ENCODE peak calls at places on chromosomes 6 and 20, in ten cellular contexts. J is sigmoid colon, H is vagina, Q is SK-N-SH, O is GM12878, T is spleen, A is H1, V is Panc1, U is suprapubic skin, W is transverse colon. X is an unnamed sample. For H3K9me3, the result is how much of the 10 kb centered on the place peaks cover.

GRCh38 chr6:45724511-45724910 is 291.1 kb downstream of the CLIC5 start:
- DNase-seq in J (no peak), H (no peak), Q (no peak), O (no peak), T (no peak), A (no peak), V (no peak), U (no peak), W (no peak), X (no peak)

GRCh38 chr6:25876203-25876602 is 2.2 kb upstream of the SLC17A3 start:
- DNase-seq in J (no peak), H (no peak), Q (no peak), O (no peak), T (no peak), A (no peak), V (no peak), U (no peak), W (no peak), X (no peak)

GRCh38 chr20:11403711-11404110 is 514.0 kb upstream of the BTBD3 start:
- DNase-seq in J (no peak), H (no peak), Q (no peak), O (no peak), T (no peak), A (no peak), V (no peak), U (no peak), W (no peak), X (no peak)

GRCh38 chr6:93779086-93779858 is 359.9 kb upstream of the EPHA7 start:
- DNase-seq in J (no peak), H (no peak), Q (no peak), O (no peak), T (no peak), A (no peak), V (no peak), U (no peak), W (no peak), X (no peak)

GRCh38 chr6:12355354-12355753 is 65.2 kb downstream of the EDN1 start:
- DNase-seq in J (no peak), H (no peak), Q (no peak), O (no peak), T (no peak), A (no peak), V (no peak), U (no peak), W (no peak), X (no peak)

GRCh38 chr6:168090706-168091105 is 11.7 kb upstream of the FRMD1 start:
- DNase-seq in J (no peak), H (no peak), Q (no peak), O (no peak), T (peak), A (no peak), V (no peak), U (no peak), W (no peak), X (no peak)

GRCh38 chr6:8392569-8392968 is 42.8 kb downstream of the SLC35B3 start:
- DNase-seq in J (no peak), H (no peak), Q (no peak), O (no peak), T (no peak), A (no peak), V (no peak), U (no peak), W (peak), X (no peak)

GRCh38 chr20:11982958-11983470 is 65.3 kb downstream of the BTBD3 start:
- DNase-seq in J (no peak), H (no peak), Q (no peak), O (no peak), T (no peak), A (no peak), V (no peak), U (no peak), W (no peak), X (no peak)

GRCh38 chr20:45308078-45308778 is at the start of gene MATN4:
- DNase-seq in J (no peak), H (no peak), Q (no peak), O (no peak), T (no peak), A (no peak), V (no peak), U (no peak), W (peak), X (no peak)

DNA sequence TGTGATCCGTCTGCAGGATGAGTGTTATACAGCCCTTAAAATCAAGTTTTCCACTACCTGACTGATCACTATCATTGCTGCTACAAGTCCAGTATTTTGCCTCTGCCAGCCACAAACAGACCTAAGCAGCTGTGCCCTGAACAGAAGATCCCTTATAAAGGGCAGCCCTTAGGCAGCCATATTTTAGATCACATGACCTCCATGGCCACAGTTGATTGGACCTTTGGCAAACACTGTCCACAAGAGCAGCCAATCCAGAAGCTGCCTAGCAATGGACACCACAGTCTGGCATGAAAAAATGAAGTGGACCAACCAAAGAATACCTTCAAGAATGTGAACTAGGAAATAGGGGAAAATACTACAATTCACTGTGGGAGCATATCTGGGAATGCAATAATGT is 50.8 kb downstream of the MC3R start:
- DNase-seq in J (no peak), H (no peak), Q (peak), O (no peak), T (no peak), A (no peak), V (no peak), U (no peak), W (no peak), X (no peak)
- H3K9me3 ChIP-seq in J (under half), H (under half), Q (under half), O (under half), T (under half), A (half or more), V (under half), U (under half), W (under half), X (under half)

GRCh38 chr20:37519508-37520416 is 1.3 kb upstream of the NNAT start:
- DNase-seq in J (peak), H (no peak), Q (peak), O (no peak), T (no peak), A (no peak), V (no peak), U (no peak), W (peak), X (no peak)

GRCh38 chr20:37516697-37517370 is 4.2 kb upstream of the NNAT start:
- DNase-seq in J (no peak), H (no peak), Q (no peak), O (no peak), T (no peak), A (no peak), V (no peak), U (no peak), W (peak), X (no peak)

GRCh38 chr20:37517371-37517748 is 3.7 kb upstream of the NNAT start:
- DNase-seq in J (no peak), H (no peak), Q (no peak), O (no peak), T (no peak), A (no peak), V (no peak), U (no peak), W (peak), X (no peak)

GRCh38 chr20:37518606-37519507 is 2.2 kb upstream of the NNAT start:
- DNase-seq in J (peak), H (no peak), Q (no peak), O (no peak), T (no peak), A (no peak), V (no peak), U (no peak), W (peak), X (no peak)

DNA sequence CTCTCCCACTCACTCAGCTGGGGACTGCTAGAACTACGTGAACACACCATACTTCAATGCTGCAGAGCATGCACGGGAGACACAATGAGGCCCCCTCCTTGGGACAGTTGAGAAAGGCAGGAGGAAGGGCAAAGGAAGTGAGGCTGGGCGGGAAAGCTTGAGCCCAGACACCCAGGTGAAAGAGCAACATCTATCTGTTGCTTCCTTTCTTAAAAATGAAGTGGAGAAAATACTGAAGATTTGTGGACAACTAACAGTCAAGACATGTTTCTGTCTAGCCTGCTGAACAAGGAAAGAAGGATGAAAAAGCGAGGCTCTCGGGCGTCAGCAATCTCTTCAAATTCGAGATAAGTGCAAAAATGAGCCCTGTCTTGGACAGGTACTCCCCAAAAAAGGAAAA is 3.0 kb upstream of the NNAT start:
- DNase-seq in J (no peak), H (no peak), Q (no peak), O (no peak), T (no peak), A (no peak), V (no peak), U (no peak), W (peak), X (no peak)
- H3K27ac ChIP-seq in J (peak), H (peak), Q (no peak), O (no peak), T (no peak), A (no peak), V (no peak), U (no peak), W (peak), X (peak)

GRCh38 chr20:57564180-57564802 is 3.4 kb downstream of the PCK1 start:
- DNase-seq in J (no peak), H (no peak), Q (no peak), O (no peak), T (peak), A (no peak), V (no peak), U (no peak), W (peak), X (no peak)
- TF ChIP-seq POLR2AphosphoS5 in J (no peak), H (no peak), Q (no peak), O (no peak), T (no peak), A (no peak), V (no peak), U (no peak), W (peak), X (no peak)

DNA sequence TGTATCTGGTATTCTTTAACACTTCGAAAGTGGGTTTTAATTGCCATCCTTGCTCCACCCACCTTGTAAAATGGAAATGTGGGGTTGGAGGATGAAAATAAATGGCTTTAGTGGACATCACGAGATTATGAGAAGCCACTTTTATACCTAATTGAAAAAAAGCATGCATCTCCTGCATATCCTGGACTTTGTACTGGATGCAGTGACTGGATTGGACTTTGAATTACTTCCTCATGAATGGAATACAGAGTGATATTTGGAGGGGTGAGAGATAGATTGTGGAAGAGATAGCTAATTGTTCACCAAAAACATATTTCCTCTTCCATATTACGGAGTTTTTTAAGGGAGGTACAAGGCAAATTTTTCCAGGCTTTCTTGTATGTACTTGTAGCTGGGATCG is 813.0 kb downstream of the TENT5A start:
- DNase-seq in J (no peak), H (no peak), Q (no peak), O (no peak), T (no peak), A (no peak), V (no peak), U (no peak), W (no peak), X (no peak)
- H3K9me3 ChIP-seq in J (under half), H (under half), Q (under half), O (under half), T (under half), A (under half), V (under half), U (under half), W (under half), X (under half)

DNA sequence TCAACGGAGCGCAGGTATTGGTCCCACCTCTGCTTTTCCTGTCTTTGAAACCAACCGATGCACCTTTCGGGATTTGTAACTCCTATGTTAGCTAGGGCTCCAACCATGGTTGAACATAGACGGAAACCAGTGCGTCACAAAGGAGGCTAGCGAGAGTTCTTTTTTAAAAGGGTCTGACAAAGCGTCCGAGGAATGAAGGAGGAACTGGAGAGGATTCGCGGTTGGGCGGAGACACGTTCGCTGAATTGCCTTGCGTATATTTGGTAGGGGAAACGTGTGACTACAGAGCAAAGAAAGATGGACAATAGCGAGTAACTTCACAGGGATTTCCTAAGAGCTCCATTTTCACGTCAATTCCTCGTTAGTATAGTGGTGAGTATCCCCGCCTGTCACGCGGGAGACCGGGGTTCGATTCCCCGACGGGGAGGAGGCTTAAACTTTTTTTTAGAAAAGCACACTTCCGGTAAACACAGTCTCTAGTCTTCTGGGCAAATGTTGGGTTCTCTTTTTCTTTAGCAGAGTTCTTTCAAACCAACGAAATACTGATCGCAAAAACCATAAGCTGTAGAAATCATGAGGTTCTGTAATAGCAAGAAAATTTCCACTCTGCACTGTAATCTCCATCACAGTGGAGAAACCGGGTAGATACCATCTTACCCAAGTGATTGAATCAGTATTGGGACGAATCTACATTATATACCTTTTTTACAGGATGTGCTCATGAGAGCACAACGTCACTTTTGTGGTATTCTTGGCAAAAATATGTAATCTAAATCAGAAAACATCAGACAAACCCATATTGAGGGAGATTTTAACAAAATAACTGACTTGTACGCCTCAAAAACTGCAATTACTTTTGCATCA is 6.6 kb upstream of the ZNF184 start:
- DNase-seq in J (peak), H (peak), Q (peak), O (peak), T (peak), A (no peak), V (peak), U (peak), W (peak), X (peak)
- H3K27ac ChIP-seq in J (peak), H (peak), Q (peak), O (peak), T (peak), A (no peak), V (peak), U (peak), W (peak), X (peak)

GRCh38 chr6:138520463-138520862 is 21.2 kb upstream of the NHSL1 start:
- DNase-seq in J (no peak), H (no peak), Q (peak), O (no peak), T (no peak), A (no peak), V (no peak), U (no peak), W (no peak), X (no peak)

GRCh38 chr6:138522611-138523010 is 23.3 kb upstream of the NHSL1 start:
- DNase-seq in J (no peak), H (no peak), Q (no peak), O (no peak), T (no peak), A (no peak), V (no peak), U (no peak), W (no peak), X (no peak)

GRCh38 chr6:138524526-138524925 is 25.2 kb upstream of the NHSL1 start:
- DNase-seq in J (no peak), H (no peak), Q (no peak), O (no peak), T (no peak), A (no peak), V (no peak), U (no peak), W (no peak), X (no peak)

GRCh38 chr6:138523347-138524210 is 24.3 kb upstream of the NHSL1 start:
- DNase-seq in J (no peak), H (no peak), Q (no peak), O (no peak), T (no peak), A (no peak), V (no peak), U (no peak), W (no peak), X (no peak)

DNA sequence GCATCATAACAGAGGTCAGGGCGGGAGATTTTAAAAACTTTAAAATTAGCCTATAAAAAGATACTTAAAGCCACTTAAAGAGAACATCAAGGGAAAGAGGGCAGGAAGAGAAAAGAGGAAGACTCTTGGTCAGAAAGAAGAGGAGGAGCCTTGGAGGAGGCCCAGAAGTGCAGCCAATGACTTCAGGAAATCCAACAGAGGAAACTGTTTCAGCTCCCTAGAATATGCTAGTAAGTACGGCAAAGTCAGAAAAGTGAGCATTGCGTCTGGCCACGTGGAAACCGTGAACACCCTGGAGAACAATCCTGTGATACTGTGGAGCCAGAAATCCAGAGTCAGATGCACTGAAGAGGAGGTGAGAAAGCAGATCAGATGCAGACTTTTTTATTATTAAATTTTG is 22.5 kb upstream of the NHSL1 start:
- DNase-seq in J (no peak), H (no peak), Q (no peak), O (no peak), T (no peak), A (no peak), V (no peak), U (no peak), W (no peak), X (no peak)
- TF ChIP-seq POLR2AphosphoS5 in J (no peak), H (no peak), Q (no peak), O (no peak), T (no peak), A (no peak), V (no peak), U (no peak), W (no peak), X (no peak)

GRCh38 chr6:117555882-117556498 is 46.3 kb downstream of the GOPC start:
- DNase-seq in J (no peak), H (no peak), Q (no peak), O (no peak), T (no peak), A (no peak), V (no peak), U (no peak), W (peak), X (no peak)
- H3K9me3 ChIP-seq in J (under half), H (under half), Q (under half), O (under half), T (under half), A (under half), V (under half), U (under half), W (under half), X (under half)

GRCh38 chr20:3472105-3472504 is 1.3 kb downstream of the ATRN start:
- DNase-seq in J (no peak), H (no peak), Q (no peak), O (no peak), T (no peak), A (no peak), V (no peak), U (no peak), W (no peak), X (no peak)
- H3K27ac ChIP-seq in J (no peak), H (no peak), Q (no peak), O (no peak), T (no peak), A (no peak), V (peak), U (no peak), W (no peak), X (no peak)

GRCh38 chr20:20604357-20604756 is 108.1 kb downstream of the RALGAPA2 start:
- DNase-seq in J (no peak), H (no peak), Q (no peak), O (no peak), T (no peak), A (no peak), V (no peak), U (no peak), W (no peak), X (no peak)
- TF ChIP-seq POLR2AphosphoS5 in J (no peak), H (no peak), Q (no peak), O (no peak), T (no peak), A (no peak), V (no peak), U (no peak), W (no peak), X (no peak)

X was measured in esophagus muscularis mucosa.